ENCODE peak calls at places on chromosomes 5 and 9, in four cellular contexts. E is choroid plexus epithelial cell, D is AG09309, C is left ventricle myocardium inferior. Z is an unnamed sample.

GRCh38 chr5:170551622-170552021 is 47.8 kb downstream of the KCNIP1 start:
- DNase-seq in D (no peak), E (no peak), C (no peak), Z (no peak)

GRCh38 chr9:87596862-87597261 is 99.2 kb downstream of the DAPK1 start:
- DNase-seq in E (peak), C (peak), D (no peak), Z (no peak)

GRCh38 chr5:105954341-105954740 is 1716.4 kb downstream of the EFNA5 start:
- DNase-seq in E (peak), C (no peak), D (no peak), Z (no peak)

GRCh38 chr5:53425598-53426516 is 54.6 kb upstream of the FST start:
- DNase-seq in D (no peak), E (no peak), C (no peak), Z (no peak)

GRCh38 chr9:113484258-113484730 is 20.8 kb downstream of the RGS3 start:
- DNase-seq in D (no peak), C (peak), E (no peak), Z (no peak)

GRCh38 chr9:133635098-133635497 is 1.1 kb upstream of the DBH start:
- DNase-seq in E (no peak), C (no peak), D (no peak), Z (no peak)

GRCh38 chr5:33736510-33736909 is 155.3 kb downstream of the ADAMTS12 start:
- DNase-seq in C (no peak), D (peak), E (peak), Z (peak)

GRCh38 chr5:145697251-145698016 is 137.7 kb downstream of the PRELID2 start:
- DNase-seq in D (no peak), C (no peak), E (peak), Z (peak)

GRCh38 chr9:134501266-134502181 is 140.1 kb upstream of the COL5A1 start:
- DNase-seq in C (peak), E (no peak), D (no peak), Z (no peak)

GRCh38 chr9:127520941-127521918 is 69.9 kb downstream of the LRSAM1 start:
- DNase-seq in E (peak), C (no peak), D (no peak), Z (peak)

GRCh38 chr5:144422025-144422424 is 251.4 kb downstream of the KCTD16 start:
- DNase-seq in E (no peak), C (no peak), D (no peak), Z (no peak)

GRCh38 chr9:72932669-72933068 is 20.2 kb downstream of the ALDH1A1 start:
- DNase-seq in D (no peak), C (no peak), E (no peak), Z (no peak)

GRCh38 chr9:18490591-18491370 is 16.8 kb downstream of the ADAMTSL1 start:
- DNase-seq in E (peak), D (peak), C (no peak), Z (peak)

GRCh38 chr9:94908583-94909249 is 182.2 kb downstream of the AOPEP start:
- DNase-seq in E (no peak), C (no peak), D (no peak), Z (no peak)

GRCh38 chr5:116576043-116576713 is 1.6 kb upstream of the SEMA6A start:
- DNase-seq in E (peak), C (peak), D (peak), Z (peak)

GRCh38 chr5:5587474-5587873 is 165.0 kb downstream of the ICE1 start:
- DNase-seq in D (no peak), E (no peak), C (no peak), Z (no peak)

GRCh38 chr9:130927995-130928900 is 10.8 kb downstream of the FIBCD1 start:
- DNase-seq in E (peak), C (peak), D (no peak), Z (no peak)

GRCh38 chr5:539469-540214 is 15.4 kb upstream of the SLC9A3 start:
- DNase-seq in C (peak), D (no peak), E (no peak), Z (no peak)

GRCh38 chr9:131678499-131679111 is 61.3 kb downstream of the RAPGEF1 start:
- DNase-seq in E (peak), D (peak), C (peak), Z (peak)

GRCh38 chr9:77909306-77909705 is 122.3 kb downstream of the GNAQ start:
- DNase-seq in E (no peak), C (no peak), D (no peak), Z (no peak)

GRCh38 chr5:154729613-154730012 is 25.6 kb upstream of the LARP1 start:
- DNase-seq in C (no peak), E (no peak), D (no peak), Z (no peak)

GRCh38 chr9:129910628-129911567 is 75.6 kb downstream of the USP20 start:
- DNase-seq in D (peak), C (no peak), E (peak), Z (peak)

GRCh38 chr9:136312436-136312835 is 8.5 kb upstream of the CCDC187 start:
- DNase-seq in C (no peak), E (peak), D (no peak), Z (no peak)

GRCh38 chr5:172276214-172276613 is 7.3 kb downstream of the UBTD2 start:
- DNase-seq in E (peak), C (no peak), D (no peak), Z (no peak)

GRCh38 chr9:132026932-132027585 is 52.6 kb downstream of the MED27 start:
- DNase-seq in D (peak), E (peak), C (no peak), Z (peak)

GRCh38 chr9:18190671-18191374 is 283.1 kb upstream of the ADAMTSL1 start:
- DNase-seq in E (no peak), C (no peak), D (no peak), Z (no peak)

DNA sequence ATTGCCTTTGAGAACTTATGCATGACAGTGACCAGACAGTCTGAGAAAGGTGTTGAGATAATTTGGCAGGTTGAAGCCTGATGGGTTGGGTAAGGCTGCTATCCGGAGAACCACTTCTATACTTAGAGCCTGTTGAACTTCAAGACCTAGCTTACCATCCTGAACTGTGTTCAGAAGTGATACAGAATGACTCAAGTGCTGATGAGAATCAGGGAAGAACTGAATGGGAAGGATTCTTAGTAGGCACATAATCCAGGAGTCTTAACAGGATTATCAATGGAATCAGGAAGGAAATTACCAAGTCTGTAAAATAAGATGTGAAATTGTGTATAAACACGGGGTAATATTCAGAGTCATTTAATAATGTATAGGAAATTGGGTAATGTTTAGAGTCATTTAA is 9.0 kb upstream of the PAPPA start:
- DNase-seq in D (no peak), E (no peak), C (no peak), Z (no peak)
- TF ChIP-seq CTCF in D (no peak), E (no peak), C (no peak), Z (no peak)

GRCh38 chr5:142024771-142025304 is 12.0 kb upstream of the GNPDA1 start:
- DNase-seq in C (peak), E (peak), D (peak), Z (peak)
- H3K4me3 ChIP-seq in C (peak), E (peak), D (peak), Z (peak)

GRCh38 chr5:159678800-159679392 is 237.4 kb upstream of the ADRA1B start:
- DNase-seq in E (no peak), D (no peak), C (no peak), Z (no peak)

GRCh38 chr5:159680095-159680494 is 236.2 kb upstream of the ADRA1B start:
- DNase-seq in D (no peak), C (no peak), E (no peak), Z (no peak)

GRCh38 chr5:159682623-159683022 is 233.7 kb upstream of the ADRA1B start:
- DNase-seq in C (no peak), D (no peak), E (peak), Z (no peak)
- TF ChIP-seq CTCF in C (peak), D (no peak), E (peak), Z (no peak)

GRCh38 chr9:128555180-128555721 is 2.9 kb downstream of the SPTAN1 start:
- DNase-seq in D (no peak), E (peak), C (no peak), Z (no peak)
- H3K4me3 ChIP-seq in D (peak), E (peak), C (peak), Z (peak)

GRCh38 chr5:60287174-60287771 is 393.7 kb upstream of the PDE4D start:
- DNase-seq in C (peak), D (no peak), E (peak), Z (peak)
- TF ChIP-seq CTCF in C (peak), D (peak), E (peak), Z (peak)

GRCh38 chr5:57532513-57533497 is 50.2 kb upstream of the ACTBL2 start:
- DNase-seq in C (no peak), D (no peak), E (peak), Z (no peak)

GRCh38 chr5:57537831-57538230 is 55.2 kb upstream of the ACTBL2 start:
- DNase-seq in C (no peak), D (no peak), E (no peak), Z (no peak)

GRCh38 chr5:57539281-57539701 is 56.7 kb upstream of the ACTBL2 start:
- DNase-seq in D (peak), C (no peak), E (peak), Z (peak)

DNA sequence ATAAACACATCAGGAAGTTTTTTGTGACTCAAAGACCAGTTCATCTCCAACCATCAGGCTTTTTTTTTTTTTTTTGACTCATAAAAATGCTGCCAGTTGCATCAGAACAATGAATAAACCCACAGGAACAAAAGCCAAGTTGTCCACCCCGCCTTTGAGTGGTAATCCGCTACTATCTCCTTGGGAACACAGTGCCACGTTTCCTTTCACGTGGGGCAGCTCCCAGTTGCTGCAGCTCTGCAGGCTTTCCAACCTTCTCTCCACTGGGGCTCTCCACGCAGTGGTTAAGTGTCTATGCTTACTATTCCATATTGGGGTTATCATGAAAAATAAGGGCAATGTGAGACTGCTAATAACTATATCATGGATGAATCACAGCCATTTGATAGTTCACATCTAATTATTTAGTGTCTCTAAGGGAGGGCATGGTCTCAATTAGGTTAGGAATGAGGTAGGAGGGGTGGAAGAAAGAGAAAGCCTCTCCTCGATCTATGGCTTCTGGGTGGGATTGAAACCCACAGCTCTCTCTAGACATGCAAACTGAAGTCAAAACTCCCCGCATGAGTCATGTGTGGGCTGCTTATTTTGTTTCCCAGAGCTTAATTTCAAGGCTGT is 55.8 kb upstream of the ACTBL2 start:
- DNase-seq in C (no peak), E (peak), D (peak), Z (peak)
- H3K4me3 ChIP-seq in C (no peak), E (no peak), D (no peak), Z (no peak)

GRCh38 chr5:55226027-55226933 is 835 bp downstream of the MCIDAS start:
- DNase-seq in D (no peak), C (no peak), E (no peak), Z (no peak)

GRCh38 chr5:55230086-55230629 is 3.0 kb upstream of the MCIDAS start:
- DNase-seq in C (no peak), E (no peak), D (no peak), Z (no peak)

GRCh38 chr5:55227738-55228430 is 769 bp upstream of the MCIDAS start:
- DNase-seq in D (no peak), E (no peak), C (no peak), Z (no peak)

GRCh38 chr5:55225346-55225745 is 1.8 kb downstream of the MCIDAS start:
- DNase-seq in E (no peak), C (no peak), D (no peak), Z (no peak)

DNA sequence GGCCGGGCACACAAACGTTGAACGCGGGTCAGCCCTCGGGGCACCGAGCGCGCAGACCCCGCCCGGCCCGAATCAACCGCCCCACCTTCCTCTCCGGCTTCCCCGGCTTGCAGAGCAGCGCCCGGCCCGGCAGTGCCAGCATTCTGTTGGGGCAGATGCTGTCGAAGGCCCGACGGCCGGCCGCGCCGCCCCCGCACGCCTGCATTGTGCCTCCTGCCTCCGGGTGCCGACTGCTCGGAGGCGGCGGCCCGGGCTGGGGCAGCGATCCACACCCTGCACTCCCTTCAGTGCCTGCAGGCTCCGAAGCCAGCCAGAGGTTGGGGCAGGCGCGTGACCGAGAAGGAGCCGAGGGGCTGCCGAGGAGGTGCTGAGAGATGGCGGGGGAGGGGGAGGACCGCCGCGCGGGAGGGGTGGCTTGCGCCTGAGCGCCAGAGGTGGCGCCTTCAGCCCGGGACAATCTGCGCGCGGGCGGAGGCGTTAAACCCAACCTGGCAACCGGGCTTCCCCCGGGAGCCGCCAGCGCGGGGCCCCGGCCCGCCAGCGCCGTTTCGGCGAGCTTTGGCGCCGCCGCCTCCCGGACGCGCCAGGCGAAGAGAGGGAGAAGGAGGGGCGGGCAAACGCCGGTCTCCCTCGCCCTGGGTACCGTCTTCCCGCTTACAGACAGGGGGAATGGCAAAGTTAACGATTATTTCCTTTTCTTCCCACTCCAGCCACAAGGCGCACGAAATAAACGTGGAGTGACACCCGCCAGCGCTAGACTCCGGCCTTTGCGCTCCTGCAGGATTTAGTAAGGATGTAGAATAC is at the start of gene MCIDAS:
- DNase-seq in D (no peak), C (peak), E (no peak), Z (no peak)
- TF ChIP-seq CTCF in D (peak), C (peak), E (no peak), Z (no peak)

DNA sequence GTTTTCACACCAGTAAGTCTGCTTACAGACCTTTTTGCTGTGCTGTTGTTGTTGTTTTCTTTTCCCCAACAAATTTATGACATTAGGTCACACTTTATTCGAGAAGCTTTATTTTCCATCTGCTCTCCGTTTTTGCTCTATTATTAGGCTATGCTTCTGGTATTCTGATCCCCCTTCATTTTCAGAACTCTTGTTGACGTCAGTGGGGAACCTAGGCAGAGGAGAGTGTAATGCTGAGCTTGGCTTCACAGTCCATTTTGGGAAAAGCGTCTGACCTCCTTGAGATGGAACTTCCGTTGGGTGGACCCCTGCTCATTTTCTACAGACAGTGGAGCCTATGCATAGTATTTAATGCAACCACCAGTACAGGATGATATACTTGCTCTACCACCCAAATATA is 387.9 kb upstream of the MEF2C start:
- DNase-seq in E (no peak), C (no peak), D (no peak), Z (no peak)
- H3K4me3 ChIP-seq in E (no peak), C (no peak), D (no peak), Z (no peak)

GRCh38 chr9:137642118-137642601 is 23.4 kb downstream of the EHMT1 start:
- DNase-seq in D (no peak), E (no peak), C (no peak), Z (no peak)

GRCh38 chr9:137638680-137639079 is 19.9 kb downstream of the EHMT1 start:
- DNase-seq in C (no peak), E (no peak), D (no peak), Z (no peak)

GRCh38 chr9:137642892-137643291 is 24.1 kb downstream of the EHMT1 start:
- DNase-seq in E (no peak), D (no peak), C (no peak), Z (no peak)

GRCh38 chr9:137640862-137641261 is 22.1 kb downstream of the EHMT1 start:
- DNase-seq in C (no peak), D (no peak), E (no peak), Z (no peak)

GRCh38 chr9:137639303-137640051 is 20.7 kb downstream of the EHMT1 start:
- DNase-seq in D (no peak), C (no peak), E (peak), Z (no peak)
- TF ChIP-seq CTCF in D (no peak), C (no peak), E (peak), Z (no peak)

Z was measured in HFF-Myc.